ENCODE peak calls at places on chromosome 4, in four cellular contexts. A, Q, Y and E are unnamed samples.

GRCh38 chr4:85127653-85128052 is 161.2 kb upstream of the WDFY3 start:
- DNase-seq in A (peak; percentile 48), Q (no peak), Y (no peak), E (peak; percentile 44)

GRCh38 chr4:16136771-16137170 is 52.9 kb upstream of the PROM1 start:
- DNase-seq in A (peak; percentile 66), Q (no peak), Y (no peak), E (no peak)

GRCh38 chr4:123350191-123350544 is 46.4 kb upstream of the SPRY1 start:
- DNase-seq in A (no peak), Q (no peak), Y (peak; percentile 68), E (no peak)

GRCh38 chr4:24471623-24472510 is 112.5 kb downstream of the DHX15 start:
- DNase-seq in A (no peak), Q (no peak), Y (peak; percentile 56), E (no peak)

GRCh38 chr4:82905205-82905604 is 4.7 kb downstream of the THAP9 start:
- DNase-seq in A (no peak), Q (no peak), Y (no peak), E (no peak)

GRCh38 chr4:184163813-184164212 is 53.9 kb downstream of the ENPP6 start:
- DNase-seq in A (peak; percentile 0), Q (no peak), Y (peak; percentile 71), E (no peak)

GRCh38 chr4:30769093-30769492 is 48.9 kb downstream of the PCDH7 start:
- DNase-seq in A (no peak), Q (no peak), Y (no peak), E (no peak)

GRCh38 chr4:180726611-180727010 is 1516.6 kb upstream of the TENM3 start:
- DNase-seq in A (no peak), Q (no peak), Y (no peak), E (no peak)

GRCh38 chr4:30718021-30718888 is 1.9 kb upstream of the PCDH7 start:
- DNase-seq in A (no peak), Q (no peak), Y (peak; percentile 70), E (peak; percentile 46)

GRCh38 chr4:173450281-173450680 is 51.4 kb upstream of the SCRG1 start:
- DNase-seq in A (no peak), Q (no peak), Y (no peak), E (no peak)